ENCODE peak calls at places on chromosomes 11 and 22, in nine cellular contexts. One of them, this sample, is unnamed.

GRCh38 chr22:39103431-39103830 is 6.4 kb downstream of the APOBEC3H start:
- DNase-seq in cardiac muscle cell: no peak
- DNase-seq in AG09319: no peak
- DNase-seq in PC-9: no peak
- DNase-seq in stimulated activated effector memory CD8-positive, alpha-beta T cell treated with anti-CD3 and anti-CD28 coated beads, Interleukin-12 subunit alpha, Interleukin-12 subunit beta, amount 100 ng/mL, for 72 hours: no peak
- DNase-seq in mucosa of gallbladder: no peak
- DNase-seq in CD8-positive, alpha-beta memory T cell: no peak
- DNase-seq in posterior vena cava: no peak
- DNase-seq in germinal center: no peak
- DNase-seq in this sample: no peak

GRCh38 chr11:104653011-104653806 is 245.1 kb downstream of the CASP12 start:
- DNase-seq in cardiac muscle cell: no peak
- DNase-seq in AG09319: no peak
- DNase-seq in PC-9: no peak
- DNase-seq in stimulated activated effector memory CD8-positive, alpha-beta T cell treated with anti-CD3 and anti-CD28 coated beads, Interleukin-12 subunit alpha, Interleukin-12 subunit beta, amount 100 ng/mL, for 72 hours: peak
- DNase-seq in mucosa of gallbladder: peak
- DNase-seq in CD8-positive, alpha-beta memory T cell: no peak
- DNase-seq in posterior vena cava: no peak
- DNase-seq in germinal center: no peak
- DNase-seq in this sample: peak

GRCh38 chr11:100863080-100863581 is 176.0 kb downstream of the ARHGAP42 start:
- DNase-seq in cardiac muscle cell: peak
- DNase-seq in AG09319: peak
- DNase-seq in PC-9: peak
- DNase-seq in stimulated activated effector memory CD8-positive, alpha-beta T cell treated with anti-CD3 and anti-CD28 coated beads, Interleukin-12 subunit alpha, Interleukin-12 subunit beta, amount 100 ng/mL, for 72 hours: no peak
- DNase-seq in mucosa of gallbladder: peak
- DNase-seq in CD8-positive, alpha-beta memory T cell: no peak
- DNase-seq in posterior vena cava: peak
- DNase-seq in germinal center: no peak
- DNase-seq in this sample: peak

GRCh38 chr11:115221461-115222069 is 282.6 kb downstream of the CADM1 start:
- DNase-seq in cardiac muscle cell: no peak
- DNase-seq in AG09319: no peak
- DNase-seq in PC-9: no peak
- DNase-seq in stimulated activated effector memory CD8-positive, alpha-beta T cell treated with anti-CD3 and anti-CD28 coated beads, Interleukin-12 subunit alpha, Interleukin-12 subunit beta, amount 100 ng/mL, for 72 hours: no peak
- DNase-seq in mucosa of gallbladder: no peak
- DNase-seq in CD8-positive, alpha-beta memory T cell: no peak
- DNase-seq in posterior vena cava: no peak
- DNase-seq in germinal center: no peak
- DNase-seq in this sample: no peak

GRCh38 chr11:10072841-10073240 is 221.2 kb downstream of the SBF2 start:
- DNase-seq in cardiac muscle cell: no peak
- DNase-seq in AG09319: no peak
- DNase-seq in PC-9: no peak
- DNase-seq in stimulated activated effector memory CD8-positive, alpha-beta T cell treated with anti-CD3 and anti-CD28 coated beads, Interleukin-12 subunit alpha, Interleukin-12 subunit beta, amount 100 ng/mL, for 72 hours: no peak
- DNase-seq in mucosa of gallbladder: no peak
- DNase-seq in CD8-positive, alpha-beta memory T cell: no peak
- DNase-seq in posterior vena cava: no peak
- DNase-seq in germinal center: no peak
- DNase-seq in this sample: no peak

GRCh38 chr11:23013509-23013908 is 153.2 kb upstream of the CCDC179 start:
- DNase-seq in cardiac muscle cell: no peak
- DNase-seq in AG09319: no peak
- DNase-seq in PC-9: no peak
- DNase-seq in stimulated activated effector memory CD8-positive, alpha-beta T cell treated with anti-CD3 and anti-CD28 coated beads, Interleukin-12 subunit alpha, Interleukin-12 subunit beta, amount 100 ng/mL, for 72 hours: no peak
- DNase-seq in mucosa of gallbladder: no peak
- DNase-seq in CD8-positive, alpha-beta memory T cell: no peak
- DNase-seq in posterior vena cava: no peak
- DNase-seq in germinal center: no peak
- DNase-seq in this sample: no peak

GRCh38 chr11:114060402-114061052 is 1.0 kb downstream of the ZBTB16 start:
- DNase-seq in cardiac muscle cell: peak
- DNase-seq in AG09319: no peak
- DNase-seq in PC-9: no peak
- DNase-seq in stimulated activated effector memory CD8-positive, alpha-beta T cell treated with anti-CD3 and anti-CD28 coated beads, Interleukin-12 subunit alpha, Interleukin-12 subunit beta, amount 100 ng/mL, for 72 hours: no peak
- DNase-seq in mucosa of gallbladder: no peak
- DNase-seq in CD8-positive, alpha-beta memory T cell: peak
- DNase-seq in posterior vena cava: peak
- DNase-seq in germinal center: no peak
- DNase-seq in this sample: peak

GRCh38 chr11:97745515-97746050 is 1275.2 kb upstream of the CNTN5 start:
- DNase-seq in cardiac muscle cell: no peak
- DNase-seq in AG09319: no peak
- DNase-seq in PC-9: no peak
- DNase-seq in stimulated activated effector memory CD8-positive, alpha-beta T cell treated with anti-CD3 and anti-CD28 coated beads, Interleukin-12 subunit alpha, Interleukin-12 subunit beta, amount 100 ng/mL, for 72 hours: no peak
- DNase-seq in mucosa of gallbladder: no peak
- DNase-seq in CD8-positive, alpha-beta memory T cell: no peak
- DNase-seq in posterior vena cava: no peak
- DNase-seq in germinal center: no peak
- DNase-seq in this sample: no peak

GRCh38 chr11:15967966-15968365 is 388.4 kb downstream of the SOX6 start:
- DNase-seq in cardiac muscle cell: no peak
- DNase-seq in AG09319: no peak
- DNase-seq in PC-9: no peak
- DNase-seq in stimulated activated effector memory CD8-positive, alpha-beta T cell treated with anti-CD3 and anti-CD28 coated beads, Interleukin-12 subunit alpha, Interleukin-12 subunit beta, amount 100 ng/mL, for 72 hours: no peak
- DNase-seq in mucosa of gallbladder: no peak
- DNase-seq in CD8-positive, alpha-beta memory T cell: no peak
- DNase-seq in posterior vena cava: no peak
- DNase-seq in germinal center: no peak
- DNase-seq in this sample: peak

GRCh38 chr11:95231881-95232605 is 1.0 kb upstream of the SESN3 start:
- DNase-seq in cardiac muscle cell: peak
- DNase-seq in AG09319: no peak
- DNase-seq in PC-9: no peak
- DNase-seq in stimulated activated effector memory CD8-positive, alpha-beta T cell treated with anti-CD3 and anti-CD28 coated beads, Interleukin-12 subunit alpha, Interleukin-12 subunit beta, amount 100 ng/mL, for 72 hours: peak
- DNase-seq in mucosa of gallbladder: peak
- DNase-seq in CD8-positive, alpha-beta memory T cell: peak
- DNase-seq in posterior vena cava: peak
- DNase-seq in germinal center: peak
- DNase-seq in this sample: peak

GRCh38 chr11:32312206-32312817 is 123.0 kb downstream of the WT1 start:
- DNase-seq in cardiac muscle cell: no peak
- DNase-seq in AG09319: no peak
- DNase-seq in PC-9: peak
- DNase-seq in stimulated activated effector memory CD8-positive, alpha-beta T cell treated with anti-CD3 and anti-CD28 coated beads, Interleukin-12 subunit alpha, Interleukin-12 subunit beta, amount 100 ng/mL, for 72 hours: no peak
- DNase-seq in mucosa of gallbladder: no peak
- DNase-seq in CD8-positive, alpha-beta memory T cell: no peak
- DNase-seq in posterior vena cava: no peak
- DNase-seq in germinal center: no peak
- DNase-seq in this sample: no peak

GRCh38 chr11:43578346-43579170 is 102.0 kb upstream of the HSD17B12 start:
- DNase-seq in cardiac muscle cell: no peak
- DNase-seq in AG09319: no peak
- DNase-seq in PC-9: no peak
- DNase-seq in stimulated activated effector memory CD8-positive, alpha-beta T cell treated with anti-CD3 and anti-CD28 coated beads, Interleukin-12 subunit alpha, Interleukin-12 subunit beta, amount 100 ng/mL, for 72 hours: no peak
- DNase-seq in mucosa of gallbladder: no peak
- DNase-seq in CD8-positive, alpha-beta memory T cell: no peak
- DNase-seq in posterior vena cava: no peak
- DNase-seq in germinal center: no peak
- DNase-seq in this sample: peak

GRCh38 chr11:120780239-120780638 is 243.7 kb upstream of the TBCEL start:
- DNase-seq in cardiac muscle cell: no peak
- DNase-seq in AG09319: no peak
- DNase-seq in PC-9: no peak
- DNase-seq in stimulated activated effector memory CD8-positive, alpha-beta T cell treated with anti-CD3 and anti-CD28 coated beads, Interleukin-12 subunit alpha, Interleukin-12 subunit beta, amount 100 ng/mL, for 72 hours: no peak
- DNase-seq in mucosa of gallbladder: no peak
- DNase-seq in CD8-positive, alpha-beta memory T cell: no peak
- DNase-seq in posterior vena cava: no peak
- DNase-seq in germinal center: no peak
- DNase-seq in this sample: peak

GRCh38 chr11:18939314-18939713 is at the start of gene MRGPRX1:
- DNase-seq in cardiac muscle cell: no peak
- DNase-seq in AG09319: no peak
- DNase-seq in PC-9: no peak
- DNase-seq in stimulated activated effector memory CD8-positive, alpha-beta T cell treated with anti-CD3 and anti-CD28 coated beads, Interleukin-12 subunit alpha, Interleukin-12 subunit beta, amount 100 ng/mL, for 72 hours: no peak
- DNase-seq in mucosa of gallbladder: no peak
- DNase-seq in CD8-positive, alpha-beta memory T cell: no peak
- DNase-seq in posterior vena cava: no peak
- DNase-seq in germinal center: no peak
- DNase-seq in this sample: no peak

GRCh38 chr11:48669146-48669545 is 180.6 kb downstream of the OR4A47 start:
- DNase-seq in cardiac muscle cell: no peak
- DNase-seq in AG09319: no peak
- DNase-seq in PC-9: no peak
- DNase-seq in stimulated activated effector memory CD8-positive, alpha-beta T cell treated with anti-CD3 and anti-CD28 coated beads, Interleukin-12 subunit alpha, Interleukin-12 subunit beta, amount 100 ng/mL, for 72 hours: no peak
- DNase-seq in mucosa of gallbladder: no peak
- DNase-seq in CD8-positive, alpha-beta memory T cell: no peak
- DNase-seq in posterior vena cava: no peak
- DNase-seq in germinal center: no peak
- DNase-seq in this sample: no peak

GRCh38 chr11:37451903-37452302 is 853.9 kb upstream of the RAG2 start:
- DNase-seq in cardiac muscle cell: no peak
- DNase-seq in AG09319: no peak
- DNase-seq in PC-9: no peak
- DNase-seq in stimulated activated effector memory CD8-positive, alpha-beta T cell treated with anti-CD3 and anti-CD28 coated beads, Interleukin-12 subunit alpha, Interleukin-12 subunit beta, amount 100 ng/mL, for 72 hours: no peak
- DNase-seq in mucosa of gallbladder: peak
- DNase-seq in CD8-positive, alpha-beta memory T cell: no peak
- DNase-seq in posterior vena cava: no peak
- DNase-seq in germinal center: no peak
- DNase-seq in this sample: no peak

GRCh38 chr11:70606951-70607330 is 208.6 kb downstream of the CTTN start:
- DNase-seq in cardiac muscle cell: no peak
- DNase-seq in AG09319: no peak
- DNase-seq in PC-9: no peak
- DNase-seq in stimulated activated effector memory CD8-positive, alpha-beta T cell treated with anti-CD3 and anti-CD28 coated beads, Interleukin-12 subunit alpha, Interleukin-12 subunit beta, amount 100 ng/mL, for 72 hours: no peak
- DNase-seq in mucosa of gallbladder: no peak
- DNase-seq in CD8-positive, alpha-beta memory T cell: no peak
- DNase-seq in posterior vena cava: no peak
- DNase-seq in germinal center: no peak
- DNase-seq in this sample: no peak

GRCh38 chr11:74154621-74155281 is 16.1 kb downstream of the C2CD3 start:
- DNase-seq in cardiac muscle cell: no peak
- DNase-seq in AG09319: no peak
- DNase-seq in PC-9: peak
- DNase-seq in stimulated activated effector memory CD8-positive, alpha-beta T cell treated with anti-CD3 and anti-CD28 coated beads, Interleukin-12 subunit alpha, Interleukin-12 subunit beta, amount 100 ng/mL, for 72 hours: no peak
- DNase-seq in mucosa of gallbladder: no peak
- DNase-seq in CD8-positive, alpha-beta memory T cell: no peak
- DNase-seq in posterior vena cava: no peak
- DNase-seq in germinal center: no peak
- DNase-seq in this sample: peak

GRCh38 chr11:120546312-120547205 is 35.0 kb downstream of the GRIK4 start:
- DNase-seq in cardiac muscle cell: no peak
- DNase-seq in AG09319: peak
- DNase-seq in PC-9: peak
- DNase-seq in stimulated activated effector memory CD8-positive, alpha-beta T cell treated with anti-CD3 and anti-CD28 coated beads, Interleukin-12 subunit alpha, Interleukin-12 subunit beta, amount 100 ng/mL, for 72 hours: no peak
- DNase-seq in mucosa of gallbladder: peak
- DNase-seq in CD8-positive, alpha-beta memory T cell: no peak
- DNase-seq in posterior vena cava: peak
- DNase-seq in germinal center: no peak
- DNase-seq in this sample: peak

GRCh38 chr11:126163074-126163700 is 48.3 kb downstream of the RPUSD4 start:
- DNase-seq in cardiac muscle cell: no peak
- DNase-seq in AG09319: no peak
- DNase-seq in PC-9: no peak
- DNase-seq in stimulated activated effector memory CD8-positive, alpha-beta T cell treated with anti-CD3 and anti-CD28 coated beads, Interleukin-12 subunit alpha, Interleukin-12 subunit beta, amount 100 ng/mL, for 72 hours: no peak
- DNase-seq in mucosa of gallbladder: no peak
- DNase-seq in CD8-positive, alpha-beta memory T cell: no peak
- DNase-seq in posterior vena cava: no peak
- DNase-seq in germinal center: no peak
- DNase-seq in this sample: peak

GRCh38 chr11:101944896-101945295 is 28.6 kb upstream of the ANGPTL5 start:
- DNase-seq in cardiac muscle cell: no peak
- DNase-seq in AG09319: no peak
- DNase-seq in PC-9: no peak
- DNase-seq in stimulated activated effector memory CD8-positive, alpha-beta T cell treated with anti-CD3 and anti-CD28 coated beads, Interleukin-12 subunit alpha, Interleukin-12 subunit beta, amount 100 ng/mL, for 72 hours: no peak
- DNase-seq in mucosa of gallbladder: no peak
- DNase-seq in CD8-positive, alpha-beta memory T cell: no peak
- DNase-seq in posterior vena cava: no peak
- DNase-seq in germinal center: no peak
- DNase-seq in this sample: no peak

GRCh38 chr22:38006906-38007305 is 22.6 kb upstream of the SOX10 start:
- DNase-seq in cardiac muscle cell: no peak
- DNase-seq in AG09319: no peak
- DNase-seq in PC-9: no peak
- DNase-seq in stimulated activated effector memory CD8-positive, alpha-beta T cell treated with anti-CD3 and anti-CD28 coated beads, Interleukin-12 subunit alpha, Interleukin-12 subunit beta, amount 100 ng/mL, for 72 hours: no peak
- DNase-seq in mucosa of gallbladder: no peak
- DNase-seq in CD8-positive, alpha-beta memory T cell: no peak
- DNase-seq in posterior vena cava: no peak
- DNase-seq in germinal center: no peak
- DNase-seq in this sample: no peak

GRCh38 chr22:29216873-29217666 is 11.4 kb downstream of the EMID1 start:
- DNase-seq in cardiac muscle cell: no peak
- DNase-seq in AG09319: peak
- DNase-seq in PC-9: no peak
- DNase-seq in stimulated activated effector memory CD8-positive, alpha-beta T cell treated with anti-CD3 and anti-CD28 coated beads, Interleukin-12 subunit alpha, Interleukin-12 subunit beta, amount 100 ng/mL, for 72 hours: no peak
- DNase-seq in mucosa of gallbladder: no peak
- DNase-seq in CD8-positive, alpha-beta memory T cell: no peak
- DNase-seq in posterior vena cava: no peak
- DNase-seq in germinal center: no peak
- DNase-seq in this sample: peak

GRCh38 chr22:30001459-30001858 is 78.8 kb upstream of the HORMAD2 start:
- DNase-seq in cardiac muscle cell: no peak
- DNase-seq in AG09319: no peak
- DNase-seq in PC-9: no peak
- DNase-seq in stimulated activated effector memory CD8-positive, alpha-beta T cell treated with anti-CD3 and anti-CD28 coated beads, Interleukin-12 subunit alpha, Interleukin-12 subunit beta, amount 100 ng/mL, for 72 hours: no peak
- DNase-seq in mucosa of gallbladder: no peak
- DNase-seq in CD8-positive, alpha-beta memory T cell: no peak
- DNase-seq in posterior vena cava: no peak
- DNase-seq in germinal center: no peak
- DNase-seq in this sample: no peak

GRCh38 chr22:21857501-21857914 is 9.9 kb downstream of the MAPK1 start:
- DNase-seq in cardiac muscle cell: no peak
- DNase-seq in AG09319: no peak
- DNase-seq in PC-9: no peak
- DNase-seq in stimulated activated effector memory CD8-positive, alpha-beta T cell treated with anti-CD3 and anti-CD28 coated beads, Interleukin-12 subunit alpha, Interleukin-12 subunit beta, amount 100 ng/mL, for 72 hours: no peak
- DNase-seq in mucosa of gallbladder: no peak
- DNase-seq in CD8-positive, alpha-beta memory T cell: no peak
- DNase-seq in posterior vena cava: no peak
- DNase-seq in germinal center: peak
- DNase-seq in this sample: peak

GRCh38 chr11:86919557-86920210 is 35.5 kb downstream of the FZD4 start:
- DNase-seq in cardiac muscle cell: peak
- DNase-seq in AG09319: no peak
- DNase-seq in PC-9: peak
- DNase-seq in stimulated activated effector memory CD8-positive, alpha-beta T cell treated with anti-CD3 and anti-CD28 coated beads, Interleukin-12 subunit alpha, Interleukin-12 subunit beta, amount 100 ng/mL, for 72 hours: no peak
- DNase-seq in mucosa of gallbladder: no peak
- DNase-seq in CD8-positive, alpha-beta memory T cell: peak
- DNase-seq in posterior vena cava: no peak
- DNase-seq in germinal center: peak
- DNase-seq in this sample: peak

GRCh38 chr11:27445625-27446024 is 27.0 kb downstream of the LGR4 start:
- DNase-seq in cardiac muscle cell: no peak
- DNase-seq in AG09319: no peak
- DNase-seq in PC-9: no peak
- DNase-seq in stimulated activated effector memory CD8-positive, alpha-beta T cell treated with anti-CD3 and anti-CD28 coated beads, Interleukin-12 subunit alpha, Interleukin-12 subunit beta, amount 100 ng/mL, for 72 hours: no peak
- DNase-seq in mucosa of gallbladder: no peak
- DNase-seq in CD8-positive, alpha-beta memory T cell: no peak
- DNase-seq in posterior vena cava: no peak
- DNase-seq in germinal center: no peak
- DNase-seq in this sample: no peak

This sample was measured in mesenchymal stem cell.